ENCODE peak calls at places on chromosomes 16 and 17, in five cellular contexts. X is epithelial cell of proximal tubule; Z is activated CD4-positive, alpha-beta T cell treated with anti-CD3 and anti-CD28 coated beads, Interleukin-2, amount 50 U/mL, for 1 hour; R is activated T-cell treated with anti-CD3 and anti-CD28 coated beads, Interleukin-2, amount 50 U/mL, for 72 hours; E is stimulated activated CD8-positive, alpha-beta memory T cell treated with anti-CD3 and anti-CD28 coated beads, Interleukin-2, amount 100 ng/mL, for 48 hours. S is an unnamed sample.

GRCh38 chr17:66691644-66692500 is 143.0 kb upstream of the CACNG5 start:
- DNase-seq in E (no peak), X (no peak), R (no peak), Z (no peak), S (peak; percentile 70)

GRCh38 chr17:29042679-29043538 is at the start of gene PIPOX:
- DNase-seq in E (no peak), R (no peak), X (no peak), Z (no peak), S (no peak)

GRCh38 chr17:17913695-17914332 is 58.4 kb downstream of the TOM1L2 start:
- DNase-seq in R (peak; percentile 26), Z (no peak), X (no peak), E (peak; percentile 8), S (peak; percentile 16)

GRCh38 chr16:23248261-23249194 is 53.6 kb upstream of the SCNN1B start:
- DNase-seq in R (no peak), Z (no peak), X (no peak), E (no peak), S (no peak)

GRCh38 chr17:42659079-42659931 is at the start of gene TUBG2:
- DNase-seq in R (peak; percentile 69), Z (peak; percentile 61), E (peak; percentile 67), X (no peak), S (peak; percentile 82)

GRCh38 chr16:67077871-67078270 is 31.9 kb upstream of the PHAF1 start:
- DNase-seq in E (no peak), X (no peak), Z (no peak), R (no peak), S (no peak)

GRCh38 chr16:65733706-65734105 is 611.8 kb upstream of the CDH11 start:
- DNase-seq in Z (no peak), E (no peak), R (no peak), X (no peak), S (no peak)

GRCh38 chr16:4679854-4680636 is 13.3 kb upstream of the NUDT16L1 start:
- DNase-seq in E (no peak), Z (no peak), X (no peak), R (no peak), S (no peak)

GRCh38 chr17:80992077-80992947 is 671 bp downstream of the CHMP6 start:
- DNase-seq in E (no peak), R (no peak), X (no peak), Z (no peak), S (no peak)

GRCh38 chr17:75776399-75777242 is 8.0 kb upstream of the UNK start:
- DNase-seq in E (no peak), Z (peak; percentile 44), R (no peak), X (no peak), S (no peak)

GRCh38 chr16:57628008-57628781 is at the start of gene ADGRG1:
- DNase-seq in Z (no peak), X (peak; percentile 87), E (peak; percentile 61), R (peak; percentile 79), S (no peak)

GRCh38 chr17:66309793-66310192 is 7.4 kb downstream of the PRKCA start:
- DNase-seq in X (no peak), R (no peak), Z (no peak), E (no peak), S (no peak)

GRCh38 chr17:80422981-80423380 is 8.0 kb downstream of the ENDOV start:
- DNase-seq in R (no peak), E (no peak), Z (no peak), X (no peak), S (no peak)

GRCh38 chr17:80317706-80317980 is 57.0 kb downstream of the RNF213 start:
- DNase-seq in R (no peak), E (no peak), X (no peak), Z (no peak), S (no peak)

GRCh38 chr16:58634265-58634802 is 4.7 kb upstream of the CNOT1 start:
- DNase-seq in E (no peak), X (no peak), Z (no peak), R (no peak), S (no peak)

GRCh38 chr17:1090454-1091189 is 89.2 kb downstream of the ABR start:
- DNase-seq in R (no peak), Z (no peak), E (no peak), X (peak; percentile 63), S (no peak)

GRCh38 chr16:87003414-87003755 is 313.8 kb downstream of the C16orf95 start:
- DNase-seq in E (no peak), X (no peak), R (no peak), Z (no peak), S (no peak)

GRCh38 chr17:8366231-8366630 is 10.3 kb downstream of the KRABD2 start:
- DNase-seq in Z (no peak), X (no peak), E (no peak), R (no peak), S (no peak)

GRCh38 chr16:19166500-19166899 is 1.5 kb upstream of the SYT17 start:
- DNase-seq in Z (no peak), E (no peak), R (no peak), X (no peak), S (no peak)

GRCh38 chr17:75011788-75012319 is 616 bp upstream of the MRPL58 start:
- DNase-seq in X (no peak), E (no peak), R (no peak), Z (no peak), S (no peak)

GRCh38 chr16:27503662-27504061 is 46.1 kb downstream of the GTF3C1 start:
- DNase-seq in R (no peak), E (no peak), X (no peak), Z (no peak), S (no peak)

GRCh38 chr16:46715769-46716305 is 26.4 kb downstream of the ORC6 start:
- DNase-seq in E (no peak), R (no peak), X (no peak), Z (no peak), S (no peak)

GRCh38 chr16:727291-727977 is 528 bp downstream of the HAGHL start:
- DNase-seq in Z (no peak), R (peak; percentile 34), X (no peak), E (no peak), S (no peak)

GRCh38 chr17:6495450-6496115 is 51.3 kb downstream of the PIMREG start:
- DNase-seq in E (no peak), R (no peak), X (no peak), Z (no peak), S (no peak)

GRCh38 chr17:72943826-72944689 is 148.4 kb downstream of the SLC39A11 start:
- DNase-seq in X (no peak), Z (no peak), E (no peak), R (no peak), S (no peak)

GRCh38 chr17:47915667-47916242 is 19.7 kb downstream of the SP2 start:
- DNase-seq in R (no peak), Z (no peak), X (no peak), E (no peak), S (no peak)

GRCh38 chr16:82603784-82604411 is 22.9 kb upstream of the CDH13 start:
- DNase-seq in Z (no peak), R (no peak), E (no peak), X (peak; percentile 6), S (no peak)